ENCODE peak calls at places on chromosomes 16 and 17, in ten cellular contexts. U is occipital lobe; R is left cardiac atrium; P is NCI-H1436; M is AG08395; F is Calu3; T is AG09309; H is RPMI7951; S is stimulated activated naive CD8-positive, alpha-beta T cell treated with anti-CD3 and anti-CD28 coated beads, Interleukin-15, Interleukin-2, amounts not matched to agents 100 U/mL and 50 U/mL, for 24 hours; D is stimulated activated CD4-positive, alpha-beta T cell treated with anti-CD3 and anti-CD28 coated beads, Interleukin-12 subunit alpha, Interleukin-12 subunit beta, amount 100 ng/mL, for 24 hours. Q is an unnamed sample.

GRCh38 chr16:70018254-70018653 is 67.1 kb downstream of the CLEC18A start:
- DNase-seq in U (no peak), R (no peak), P (no peak), M (peak), F (peak), T (no peak), H (peak), S (no peak), D (peak), Q (no peak)

GRCh38 chr16:512802-513201 is 14.7 kb upstream of the CAPN15 start:
- DNase-seq in U (no peak), R (no peak), P (no peak), M (no peak), F (no peak), T (no peak), H (no peak), S (no peak), D (no peak), Q (no peak)

GRCh38 chr16:89187337-89188063 is 12.8 kb downstream of the SLC22A31 start:
- DNase-seq in U (no peak), R (peak), P (no peak), M (no peak), F (no peak), T (no peak), H (peak), S (peak), D (no peak), Q (no peak)

GRCh38 chr17:63850401-63850800 is 7.9 kb upstream of the SMARCD2 start:
- DNase-seq in U (no peak), R (no peak), P (no peak), M (no peak), F (no peak), T (no peak), H (no peak), S (no peak), D (no peak), Q (no peak)

GRCh38 chr16:79519448-79519847 is 81.1 kb downstream of the MAF start:
- DNase-seq in U (no peak), R (peak), P (no peak), M (no peak), F (no peak), T (no peak), H (peak), S (no peak), D (no peak), Q (no peak)

GRCh38 chr17:5832886-5833285 is 237.3 kb upstream of the WSCD1 start:
- DNase-seq in U (no peak), R (no peak), P (peak), M (peak), F (no peak), T (no peak), H (peak), S (no peak), D (no peak), Q (no peak)

GRCh38 chr17:78748730-78749317 is 33.2 kb downstream of the CYTH1 start:
- DNase-seq in U (no peak), R (peak), P (no peak), M (peak), F (no peak), T (no peak), H (peak), S (peak), D (no peak), Q (peak)

GRCh38 chr17:77872199-77872598 is 86.3 kb upstream of the TNRC6C start:
- DNase-seq in U (no peak), R (no peak), P (no peak), M (no peak), F (no peak), T (no peak), H (no peak), S (no peak), D (no peak), Q (no peak)

GRCh38 chr16:26569793-26570192 is 496.9 kb upstream of the C16orf82 start:
- DNase-seq in U (peak), R (no peak), P (peak), M (no peak), F (no peak), T (no peak), H (no peak), S (no peak), D (no peak), Q (no peak)

GRCh38 chr17:6575596-6575988 is 19.2 kb upstream of the PITPNM3 start:
- DNase-seq in U (no peak), R (no peak), P (no peak), M (no peak), F (no peak), T (no peak), H (no peak), S (no peak), D (no peak), Q (no peak)